ENCODE peak calls at places on chromosome 5, in six cellular contexts. One of them, this sample, is unnamed.

GRCh38 chr5:127311349-127311748 is 20.8 kb downstream of the MEGF10 start:
- DNase-seq in stimulated activated CD8-positive, alpha-beta memory T cell treated with anti-CD3 and anti-CD28 coated beads, Interleukin-15, amount 100 ng/mL, for 4 hours: no peak
- DNase-seq in CD8-positive, alpha-beta memory T cell: no peak
- DNase-seq in IMR-90: no peak
- DNase-seq in COR-L47: peak
- DNase-seq in H9: no peak
- DNase-seq in this sample: no peak

GRCh38 chr5:159422371-159422770 is 92.1 kb upstream of the IL12B start:
- DNase-seq in stimulated activated CD8-positive, alpha-beta memory T cell treated with anti-CD3 and anti-CD28 coated beads, Interleukin-15, amount 100 ng/mL, for 4 hours: no peak
- DNase-seq in CD8-positive, alpha-beta memory T cell: no peak
- DNase-seq in IMR-90: peak
- DNase-seq in COR-L47: no peak
- DNase-seq in H9: no peak
- DNase-seq in this sample: no peak

GRCh38 chr5:37737326-37738056 is 102.3 kb downstream of the GDNF start:
- DNase-seq in stimulated activated CD8-positive, alpha-beta memory T cell treated with anti-CD3 and anti-CD28 coated beads, Interleukin-15, amount 100 ng/mL, for 4 hours: no peak
- DNase-seq in CD8-positive, alpha-beta memory T cell: no peak
- DNase-seq in IMR-90: no peak
- DNase-seq in COR-L47: no peak
- DNase-seq in H9: no peak
- DNase-seq in this sample: no peak

GRCh38 chr5:67998709-67999251 is 216.8 kb upstream of the PIK3R1 start:
- DNase-seq in stimulated activated CD8-positive, alpha-beta memory T cell treated with anti-CD3 and anti-CD28 coated beads, Interleukin-15, amount 100 ng/mL, for 4 hours: no peak
- DNase-seq in CD8-positive, alpha-beta memory T cell: no peak
- DNase-seq in IMR-90: peak
- DNase-seq in COR-L47: peak
- DNase-seq in H9: peak
- DNase-seq in this sample: no peak

GRCh38 chr5:55063220-55063863 is 39.1 kb upstream of the GZMA start:
- DNase-seq in stimulated activated CD8-positive, alpha-beta memory T cell treated with anti-CD3 and anti-CD28 coated beads, Interleukin-15, amount 100 ng/mL, for 4 hours: no peak
- DNase-seq in CD8-positive, alpha-beta memory T cell: no peak
- DNase-seq in IMR-90: peak
- DNase-seq in COR-L47: no peak
- DNase-seq in H9: no peak
- DNase-seq in this sample: no peak

GRCh38 chr5:67115804-67116203 is 80.8 kb downstream of the CD180 start:
- DNase-seq in stimulated activated CD8-positive, alpha-beta memory T cell treated with anti-CD3 and anti-CD28 coated beads, Interleukin-15, amount 100 ng/mL, for 4 hours: no peak
- DNase-seq in CD8-positive, alpha-beta memory T cell: no peak
- DNase-seq in IMR-90: no peak
- DNase-seq in COR-L47: no peak
- DNase-seq in H9: no peak
- DNase-seq in this sample: no peak

GRCh38 chr5:54862036-54862435 is 123.4 kb downstream of the ESM1 start:
- DNase-seq in stimulated activated CD8-positive, alpha-beta memory T cell treated with anti-CD3 and anti-CD28 coated beads, Interleukin-15, amount 100 ng/mL, for 4 hours: no peak
- DNase-seq in CD8-positive, alpha-beta memory T cell: no peak
- DNase-seq in IMR-90: peak
- DNase-seq in COR-L47: no peak
- DNase-seq in H9: no peak
- DNase-seq in this sample: no peak

GRCh38 chr5:128574041-128574440 is 36.0 kb upstream of the FBN2 start:
- DNase-seq in stimulated activated CD8-positive, alpha-beta memory T cell treated with anti-CD3 and anti-CD28 coated beads, Interleukin-15, amount 100 ng/mL, for 4 hours: no peak
- DNase-seq in CD8-positive, alpha-beta memory T cell: no peak
- DNase-seq in IMR-90: peak
- DNase-seq in COR-L47: no peak
- DNase-seq in H9: no peak
- DNase-seq in this sample: no peak

GRCh38 chr5:158140120-158140778 is 281.3 kb upstream of the CLINT1 start:
- DNase-seq in stimulated activated CD8-positive, alpha-beta memory T cell treated with anti-CD3 and anti-CD28 coated beads, Interleukin-15, amount 100 ng/mL, for 4 hours: no peak
- DNase-seq in CD8-positive, alpha-beta memory T cell: no peak
- DNase-seq in IMR-90: no peak
- DNase-seq in COR-L47: no peak
- DNase-seq in H9: no peak
- DNase-seq in this sample: no peak

GRCh38 chr5:75610201-75610600 is 1.1 kb upstream of the ANKDD1B start:
- DNase-seq in stimulated activated CD8-positive, alpha-beta memory T cell treated with anti-CD3 and anti-CD28 coated beads, Interleukin-15, amount 100 ng/mL, for 4 hours: no peak
- DNase-seq in CD8-positive, alpha-beta memory T cell: no peak
- DNase-seq in IMR-90: no peak
- DNase-seq in COR-L47: no peak
- DNase-seq in H9: peak
- DNase-seq in this sample: no peak

GRCh38 chr5:1765141-1765879 is 34.3 kb downstream of the MRPL36 start:
- DNase-seq in stimulated activated CD8-positive, alpha-beta memory T cell treated with anti-CD3 and anti-CD28 coated beads, Interleukin-15, amount 100 ng/mL, for 4 hours: no peak
- DNase-seq in CD8-positive, alpha-beta memory T cell: no peak
- DNase-seq in IMR-90: peak
- DNase-seq in COR-L47: no peak
- DNase-seq in H9: peak
- DNase-seq in this sample: no peak

GRCh38 chr5:179201986-179202385 is 141.8 kb downstream of the ZNF354C start:
- DNase-seq in stimulated activated CD8-positive, alpha-beta memory T cell treated with anti-CD3 and anti-CD28 coated beads, Interleukin-15, amount 100 ng/mL, for 4 hours: no peak
- DNase-seq in CD8-positive, alpha-beta memory T cell: no peak
- DNase-seq in IMR-90: no peak
- DNase-seq in COR-L47: no peak
- DNase-seq in H9: no peak
- DNase-seq in this sample: no peak

GRCh38 chr5:55276771-55277170 is 30.7 kb downstream of the DHX29 start:
- DNase-seq in stimulated activated CD8-positive, alpha-beta memory T cell treated with anti-CD3 and anti-CD28 coated beads, Interleukin-15, amount 100 ng/mL, for 4 hours: no peak
- DNase-seq in CD8-positive, alpha-beta memory T cell: no peak
- DNase-seq in IMR-90: peak
- DNase-seq in COR-L47: no peak
- DNase-seq in H9: no peak
- DNase-seq in this sample: no peak